ENCODE peak calls at places on chromosomes 11 and 22, in ten cellular contexts. S is memory B cell; B is effector memory CD4-positive, alpha-beta T cell; A is CD4-positive, CD25-positive, alpha-beta regulatory T cell; U is astrocyte of the cerebellum; Y is cardiac muscle cell; P is IMR-90; M is EL; E is PC-9; V is HT1080. G is an unnamed sample.

GRCh38 chr11:65663634-65664200 is 1.0 kb upstream of the RELA start:
- DNase-seq in S (no peak), E (peak), U (no peak), A (no peak), Y (peak), M (peak), P (peak), V (no peak), B (no peak), G (peak)

GRCh38 chr11:103582351-103582909 is 454.0 kb upstream of the DDI1 start:
- DNase-seq in E (no peak), U (no peak), P (peak), A (no peak), S (no peak), M (no peak), Y (no peak), V (no peak), B (no peak), G (no peak)

GRCh38 chr11:77107950-77108349 is 5.3 kb downstream of the OMP start:
- DNase-seq in V (peak), S (no peak), B (no peak), M (peak), P (peak), Y (peak), A (no peak), E (peak), U (peak), G (peak)

GRCh38 chr22:30056015-30056414 is 24.2 kb upstream of the HORMAD2 start:
- DNase-seq in B (no peak), V (no peak), U (no peak), M (no peak), E (no peak), Y (no peak), A (no peak), S (no peak), P (no peak), G (no peak)

GRCh38 chr11:68707527-68707926 is 23.2 kb downstream of the GAL start:
- DNase-seq in Y (no peak), U (no peak), V (no peak), P (no peak), M (no peak), S (no peak), B (no peak), A (no peak), E (no peak), G (no peak)

GRCh38 chr22:46245515-46245914 is 4.6 kb downstream of the CDPF1 start:
- DNase-seq in U (no peak), Y (peak), M (no peak), B (no peak), S (no peak), A (no peak), V (no peak), P (no peak), E (no peak), G (no peak)

GRCh38 chr11:17383466-17383865 is 5.0 kb downstream of the KCNJ11 start:
- DNase-seq in E (no peak), U (no peak), Y (no peak), M (no peak), V (no peak), B (no peak), S (no peak), P (peak), A (no peak), G (no peak)

GRCh38 chr11:27861706-27862430 is 161.6 kb upstream of the BDNF start:
- DNase-seq in Y (peak), V (peak), B (no peak), M (peak), S (no peak), A (no peak), U (peak), E (no peak), P (peak), G (peak)

GRCh38 chr11:128290106-128290840 is 297.1 kb downstream of the ETS1 start:
- DNase-seq in V (peak), M (peak), A (peak), B (peak), S (peak), U (peak), E (peak), Y (peak), P (peak), G (peak)

GRCh38 chr22:41966607-41967240 is 2.5 kb upstream of the SEPTIN3 start:
- DNase-seq in E (peak), Y (peak), B (no peak), M (peak), P (peak), A (no peak), U (peak), S (no peak), V (peak), G (peak)

GRCh38 chr11:74570266-74571061 is 21.9 kb upstream of the POLD3 start:
- DNase-seq in E (peak), P (peak), A (no peak), Y (peak), S (no peak), M (peak), U (peak), V (peak), B (no peak), G (no peak)

GRCh38 chr11:18523079-18523478 is 3.7 kb downstream of the TSG101 start:
- DNase-seq in Y (no peak), U (no peak), E (no peak), V (no peak), B (no peak), S (no peak), M (no peak), P (no peak), A (no peak), G (no peak)

GRCh38 chr11:121199516-121199915 is 93.1 kb upstream of the SC5D start:
- DNase-seq in P (no peak), V (no peak), S (no peak), M (no peak), U (no peak), Y (peak), E (no peak), B (no peak), A (no peak), G (no peak)

GRCh38 chr11:107651672-107652071 is 60.2 kb downstream of the SLN start:
- DNase-seq in P (no peak), B (no peak), E (no peak), S (no peak), M (no peak), U (no peak), A (no peak), Y (no peak), V (peak), G (no peak)

GRCh38 chr11:123653997-123654565 is 343 bp downstream of the SCN3B start:
- DNase-seq in U (no peak), S (no peak), M (peak), A (no peak), P (peak), E (peak), Y (peak), B (no peak), V (peak), G (no peak)

GRCh38 chr11:830295-831131 is 2.2 kb upstream of the CD151 start:
- DNase-seq in P (no peak), A (peak), V (no peak), Y (peak), B (peak), E (no peak), S (no peak), U (no peak), M (peak), G (no peak)

GRCh38 chr11:83139310-83139709 is 17.6 kb upstream of the PCF11 start:
- DNase-seq in B (no peak), S (no peak), P (no peak), M (no peak), Y (no peak), E (no peak), V (no peak), U (no peak), A (no peak), G (no peak)

GRCh38 chr11:58762284-58763119 is 30.8 kb upstream of the GLYAT start:
- DNase-seq in V (no peak), S (no peak), Y (no peak), E (no peak), U (no peak), A (no peak), P (no peak), M (no peak), B (no peak), G (no peak)

G was measured in BJ.